ENCODE peak calls at places on chromosomes 13 and 19, in nine cellular contexts. V is transverse colon, W is ovary, Z is A549, R is upper lobe of left lung, U is stomach, T is SK-N-SH, G is tibial nerve, L is suprapubic skin. O is an unnamed sample.
A peak's percentile ranks its signal among the peaks of the same experiment; 100 is the strongest.

GRCh38 chr19:36898422-36898821 is 17.7 kb downstream of the ZNF829 start:
- DNase-seq in T (no peak), V (no peak), G (no peak), L (no peak), W (no peak), R (no peak), Z (no peak), U (no peak), O (no peak)

GRCh38 chr13:43786766-43787517 is at the start of gene ENOX1:
- DNase-seq in T (peak; percentile 92), W (peak; percentile 88), V (peak; percentile 38), R (peak; percentile 90), U (peak; percentile 49), L (peak; percentile 80), G (no peak), Z (peak; percentile 13), O (peak; percentile 92)

GRCh38 chr13:98279473-98280175 is 102.6 kb upstream of the RNF113B start:
- DNase-seq in R (no peak), G (no peak), V (no peak), T (peak; percentile 33), Z (no peak), W (no peak), U (no peak), L (no peak), O (no peak)

GRCh38 chr13:113875429-113875815 is 11.5 kb upstream of the GAS6 start:
- DNase-seq in V (no peak), Z (no peak), G (no peak), W (no peak), U (no peak), T (no peak), R (no peak), L (no peak), O (no peak)

GRCh38 chr19:8561071-8561764 is 16.0 kb downstream of the MYO1F start:
- DNase-seq in W (no peak), G (no peak), T (no peak), L (no peak), V (no peak), Z (no peak), R (no peak), U (no peak), O (no peak)

GRCh38 chr13:60329221-60329983 is 67.6 kb upstream of the TDRD3 start:
- DNase-seq in W (no peak), G (no peak), L (no peak), V (peak; percentile 48), R (no peak), Z (no peak), U (peak; percentile 34), T (peak; percentile 41), O (no peak)

GRCh38 chr13:76764429-76764828 is 121.8 kb downstream of the KCTD12 start:
- DNase-seq in R (no peak), G (peak; percentile 24), V (peak; percentile 16), L (peak; percentile 79), Z (no peak), T (no peak), U (no peak), W (no peak), O (no peak)

GRCh38 chr13:74306496-74306895 is 172.3 kb upstream of the KLF12 start:
- DNase-seq in Z (no peak), G (no peak), U (no peak), T (peak; percentile 20), L (no peak), W (no peak), R (no peak), V (no peak), O (no peak)

GRCh38 chr19:56404705-56405056 is 549 bp downstream of the ZNF583 start:
- DNase-seq in L (no peak), Z (no peak), T (no peak), G (no peak), V (no peak), R (no peak), U (no peak), W (no peak), O (no peak)

GRCh38 chr19:42184401-42184861 is 33.0 kb downstream of the DEDD2 start:
- DNase-seq in T (peak; percentile 85), G (peak; percentile 49), Z (peak; percentile 96), L (no peak), W (peak; percentile 72), U (peak; percentile 75), R (no peak), V (peak; percentile 80), O (no peak)
- TF ChIP-seq EP300 in T (no peak), G (no peak), Z (no peak), L (no peak), W (no peak), U (no peak), R (no peak), V (no peak), O (no peak)

GRCh38 chr13:86318424-86318823 is 519.2 kb upstream of the SLITRK6 start:
- DNase-seq in L (no peak), T (no peak), Z (no peak), R (no peak), V (no peak), U (no peak), G (no peak), W (no peak), O (no peak)
- TF ChIP-seq EP300 in L (no peak), T (no peak), Z (no peak), R (no peak), V (no peak), U (no peak), G (no peak), W (no peak), O (no peak)

GRCh38 chr13:81247711-81248110 is 906.8 kb upstream of the SPRY2 start:
- DNase-seq in G (no peak), R (no peak), W (no peak), V (no peak), U (no peak), T (no peak), L (no peak), Z (no peak), O (no peak)
- TF ChIP-seq EP300 in G (no peak), R (no peak), W (no peak), V (no peak), U (no peak), T (no peak), L (no peak), Z (no peak), O (no peak)

DNA sequence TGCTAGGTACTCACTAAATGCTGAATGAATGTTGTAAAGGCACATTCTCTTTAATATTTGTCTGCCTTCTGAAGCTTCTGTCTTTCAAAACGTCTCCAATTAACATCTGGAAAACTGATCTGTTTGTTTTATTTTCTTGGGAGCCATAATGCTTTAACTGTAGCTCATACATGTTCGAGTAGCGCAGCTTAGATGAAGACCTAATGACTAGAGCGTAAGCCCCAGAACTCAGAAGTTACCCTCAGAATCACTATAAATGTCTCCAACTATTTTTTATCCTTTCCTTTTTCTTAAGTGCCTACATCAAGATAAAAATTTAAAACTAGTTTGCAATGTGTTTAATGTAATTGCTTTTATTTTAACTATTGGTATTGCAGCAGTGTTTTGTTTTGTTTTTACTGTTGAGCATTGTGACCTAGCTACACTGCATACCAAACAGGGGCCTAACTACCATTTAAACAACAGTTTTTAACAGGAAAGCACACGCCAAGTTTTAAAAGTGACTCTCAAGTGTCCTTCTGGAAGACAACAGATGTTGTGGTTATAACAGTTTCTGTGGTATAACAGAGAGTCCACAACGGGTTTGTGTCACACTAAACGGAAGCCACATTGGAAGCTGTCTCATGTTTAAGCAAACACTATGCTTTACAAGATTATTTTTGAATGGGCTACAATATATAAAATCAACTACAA is 42.0 kb downstream of the MRPL57 start:
- DNase-seq in T (no peak), G (no peak), U (no peak), Z (no peak), W (no peak), R (no peak), L (no peak), V (no peak), O (peak; percentile 57)
- TF ChIP-seq EP300 in T (no peak), G (no peak), U (no peak), Z (no peak), W (no peak), R (no peak), L (no peak), V (no peak), O (no peak)

GRCh38 chr13:21037656-21038055 is 23.7 kb downstream of the LATS2 start:
- DNase-seq in U (no peak), G (no peak), R (no peak), L (no peak), V (no peak), W (no peak), Z (no peak), T (no peak), O (no peak)

GRCh38 chr13:21032656-21033055 is 28.7 kb downstream of the LATS2 start:
- DNase-seq in Z (no peak), T (no peak), R (no peak), V (no peak), G (no peak), L (no peak), W (no peak), U (no peak), O (no peak)

GRCh38 chr13:21033866-21034601 is 27.4 kb downstream of the LATS2 start:
- DNase-seq in T (no peak), G (no peak), R (no peak), V (no peak), L (no peak), Z (no peak), W (no peak), U (peak; percentile 57), O (no peak)

GRCh38 chr13:21033224-21033855 is 28.0 kb downstream of the LATS2 start:
- DNase-seq in U (peak; percentile 69), R (no peak), L (no peak), T (no peak), V (peak; percentile 35), G (no peak), W (no peak), Z (no peak), O (no peak)

DNA sequence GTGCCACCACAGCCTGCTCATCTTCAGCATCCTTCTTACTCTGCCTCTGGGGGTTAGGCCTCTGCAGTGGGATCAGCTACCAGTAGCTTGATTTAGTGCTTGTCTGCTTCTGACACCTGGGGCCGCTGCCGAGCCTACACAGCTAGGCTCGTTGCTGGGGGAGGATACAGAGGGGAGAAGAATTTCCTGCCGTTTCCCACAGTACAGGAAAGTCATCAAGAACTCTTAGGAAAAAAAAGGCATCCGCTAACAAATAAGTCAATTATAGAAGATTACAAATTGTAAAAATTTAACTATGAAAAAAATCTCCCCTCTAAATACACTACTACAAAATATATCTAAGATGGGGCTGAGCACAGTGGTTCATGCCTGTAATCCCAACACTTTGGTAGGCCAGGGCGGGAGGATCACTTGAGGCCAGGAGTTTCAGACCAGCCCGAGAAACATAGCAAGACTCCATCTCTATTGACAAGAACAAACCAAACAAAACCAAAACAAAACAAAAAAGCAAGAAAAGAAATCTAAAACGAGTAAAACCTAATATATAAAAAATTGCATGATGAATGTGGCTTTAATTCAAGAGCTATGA is 26.7 kb downstream of the LATS2 start:
- DNase-seq in V (no peak), T (no peak), L (no peak), W (no peak), G (no peak), Z (no peak), U (no peak), R (no peak), O (no peak)
- TF ChIP-seq EP300 in V (no peak), T (no peak), L (no peak), W (no peak), G (no peak), Z (no peak), U (no peak), R (no peak), O (no peak)

O was measured in esophagus muscularis mucosa.